ENCODE peak calls at places on chromosomes 1 and 21, in ten cellular contexts. O, X, B, C, P, F, G, V, M and J are unnamed samples.

GRCh38 chr1:181133441-181133951 is 45.0 kb downstream of the IER5 start:
- DNase-seq in G (no peak), F (no peak), X (no peak), P (no peak), M (no peak), O (peak), C (no peak), V (peak), B (no peak), J (peak)

GRCh38 chr21:27149034-27149433 is 182.1 kb upstream of the ADAMTS5 start:
- DNase-seq in X (peak), V (no peak), P (no peak), C (no peak), F (peak), O (no peak), B (no peak), M (no peak), G (no peak), J (no peak)

GRCh38 chr1:119084651-119085262 is 55.7 kb downstream of the WARS2 start:
- DNase-seq in P (no peak), G (no peak), O (no peak), B (no peak), M (no peak), F (no peak), X (peak), V (no peak), C (no peak), J (no peak)

GRCh38 chr1:226108935-226109828 is 46.7 kb downstream of the H3-3A start:
- DNase-seq in B (no peak), G (no peak), O (no peak), P (no peak), X (peak), F (peak), M (no peak), V (peak), C (no peak), J (peak)

GRCh38 chr21:44850208-44850800 is 23.2 kb downstream of the PTTG1IP start:
- DNase-seq in M (no peak), O (no peak), X (no peak), G (no peak), F (no peak), V (peak), B (no peak), P (no peak), C (no peak), J (peak)

GRCh38 chr1:32014199-32014936 is 700 bp downstream of the KHDRBS1 start:
- DNase-seq in X (peak), O (peak), P (peak), V (peak), M (no peak), C (peak), F (peak), B (no peak), G (peak), J (peak)

GRCh38 chr1:61742620-61743431 is 546 bp downstream of the PATJ start:
- DNase-seq in G (peak), M (no peak), P (peak), X (peak), V (peak), C (peak), O (peak), B (no peak), F (peak), J (peak)

GRCh38 chr1:20343937-20344302 is 53.2 kb downstream of the VWA5B1 start:
- DNase-seq in P (no peak), M (no peak), X (no peak), F (no peak), G (no peak), B (no peak), C (no peak), V (no peak), O (no peak), J (no peak)

GRCh38 chr21:31182231-31183129 is 144.2 kb upstream of the KRTAP19-8 start:
- DNase-seq in C (no peak), O (no peak), M (no peak), G (no peak), B (no peak), P (no peak), V (no peak), X (no peak), F (no peak), J (no peak)

GRCh38 chr1:180646093-180646492 is 14.3 kb downstream of the XPR1 start:
- DNase-seq in V (no peak), G (no peak), P (no peak), B (no peak), M (no peak), X (no peak), C (no peak), O (no peak), F (no peak), J (no peak)

GRCh38 chr1:22406722-22407495 is 44.7 kb upstream of the ZBTB40 start:
- DNase-seq in C (no peak), O (no peak), B (no peak), P (no peak), M (no peak), X (peak), F (no peak), V (no peak), G (no peak), J (no peak)

GRCh38 chr1:37549341-37549740 is 4.8 kb downstream of the SNIP1 start:
- DNase-seq in P (no peak), O (no peak), F (no peak), G (no peak), M (no peak), V (peak), X (no peak), B (no peak), C (no peak), J (no peak)

GRCh38 chr21:36747114-36747814 is 48.3 kb downstream of the SIM2 start:
- DNase-seq in O (no peak), X (no peak), P (no peak), V (no peak), C (peak), G (no peak), F (no peak), M (no peak), B (no peak), J (peak)

GRCh38 chr1:160827418-160827817 is 31.4 kb downstream of the LY9 start:
- DNase-seq in X (peak), V (no peak), C (no peak), M (no peak), G (no peak), P (no peak), F (no peak), O (no peak), B (no peak), J (no peak)

GRCh38 chr1:44810101-44810761 is 1.9 kb downstream of the BTBD19 start:
- DNase-seq in B (no peak), G (no peak), X (peak), M (no peak), F (no peak), P (peak), O (peak), V (peak), C (peak), J (peak)

GRCh38 chr21:27564684-27565280 is 597.9 kb upstream of the ADAMTS5 start:
- DNase-seq in X (peak), B (no peak), M (peak), C (peak), F (peak), G (peak), O (no peak), V (no peak), P (peak), J (no peak)

GRCh38 chr1:20358761-20359263 is 68.1 kb downstream of the VWA5B1 start:
- DNase-seq in C (peak), M (no peak), G (no peak), X (peak), O (peak), B (no peak), F (peak), P (peak), V (no peak), J (peak)

GRCh38 chr1:66476774-66477173 is 57.2 kb upstream of the SGIP1 start:
- DNase-seq in M (no peak), O (no peak), G (no peak), V (no peak), P (no peak), C (no peak), X (peak), B (no peak), F (no peak), J (no peak)

GRCh38 chr1:197614916-197615692 is 160.2 kb downstream of the DENND1B start:
- DNase-seq in G (peak), F (peak), B (no peak), V (no peak), O (peak), P (no peak), X (peak), M (no peak), C (peak), J (no peak)

GRCh38 chr21:31872072-31872451 is 758 bp upstream of the HUNK start:
- DNase-seq in X (no peak), V (no peak), P (no peak), F (no peak), G (no peak), B (no peak), O (no peak), C (no peak), M (no peak), J (no peak)

GRCh38 chr1:2127181-2128145 is 67.1 kb downstream of the FAAP20 start:
- DNase-seq in O (no peak), P (no peak), M (no peak), B (no peak), V (no peak), F (no peak), C (no peak), X (no peak), G (no peak), J (peak)

GRCh38 chr1:9551984-9552383 is 12.7 kb downstream of the SLC25A33 start:
- DNase-seq in M (no peak), O (no peak), F (no peak), G (no peak), P (no peak), V (no peak), C (no peak), X (no peak), B (no peak), J (no peak)

GRCh38 chr21:38120984-38121855 is 135.6 kb upstream of the KCNJ15 start:
- DNase-seq in C (no peak), O (no peak), X (no peak), B (no peak), V (no peak), M (no peak), P (no peak), F (no peak), G (no peak), J (no peak)

GRCh38 chr1:204723131-204723787 is 37.7 kb upstream of the LRRN2 start:
- DNase-seq in X (no peak), P (no peak), F (no peak), C (no peak), V (no peak), O (peak), B (no peak), M (no peak), G (no peak), J (no peak)

GRCh38 chr1:172670791-172671190 is 11.9 kb downstream of the FASLG start:
- DNase-seq in F (no peak), P (no peak), C (no peak), B (no peak), O (no peak), M (no peak), V (no peak), X (no peak), G (no peak), J (no peak)

GRCh38 chr1:161081151-161081405 is 8.3 kb downstream of the NECTIN4 start:
- DNase-seq in F (no peak), X (peak), G (no peak), M (no peak), C (no peak), B (no peak), P (no peak), O (no peak), V (no peak), J (no peak)

GRCh38 chr1:3323021-3323790 is 131.3 kb upstream of the ARHGEF16 start:
- DNase-seq in V (no peak), B (no peak), P (peak), X (no peak), O (peak), C (no peak), M (no peak), F (no peak), G (peak), J (no peak)

GRCh38 chr1:93672069-93672468 is 9.6 kb downstream of the BCAR3 start:
- DNase-seq in B (no peak), F (peak), P (peak), V (peak), O (peak), G (no peak), X (peak), C (peak), M (no peak), J (no peak)

GRCh38 chr1:163826500-163826899 is 504.7 kb downstream of the NUF2 start:
- DNase-seq in O (no peak), P (no peak), X (no peak), V (no peak), F (no peak), B (no peak), C (no peak), M (no peak), G (no peak), J (no peak)

GRCh38 chr1:1079408-1080121 is 5.5 kb upstream of the RNF223 start:
- DNase-seq in F (peak), C (peak), O (peak), G (peak), P (peak), X (peak), B (peak), V (peak), M (peak), J (peak)

GRCh38 chr1:228008391-228009115 is 1.8 kb downstream of the WNT3A start:
- DNase-seq in C (no peak), X (no peak), F (no peak), M (no peak), P (no peak), G (peak), V (peak), B (no peak), O (peak), J (peak)

GRCh38 chr21:24781146-24781545 is 826.1 kb downstream of the MRPL39 start:
- DNase-seq in O (peak), M (no peak), X (no peak), P (no peak), V (no peak), B (no peak), G (no peak), F (no peak), C (no peak), J (no peak)

GRCh38 chr1:156963621-156964020 is 43.2 kb downstream of the LRRC71 start:
- DNase-seq in B (no peak), V (no peak), M (no peak), P (no peak), G (no peak), X (peak), C (no peak), F (no peak), O (peak), J (no peak)

GRCh38 chr1:116826818-116827606 is 72.8 kb downstream of the CD2 start:
- DNase-seq in C (peak), P (peak), M (peak), G (no peak), O (peak), F (no peak), X (no peak), B (no peak), V (no peak), J (no peak)

GRCh38 chr1:77624102-77624501 is 58.4 kb downstream of the ZZZ3 start:
- DNase-seq in P (no peak), C (no peak), O (no peak), V (no peak), B (no peak), F (no peak), G (no peak), X (no peak), M (no peak), J (no peak)

GRCh38 chr1:45960930-45961715 is 157.7 kb downstream of the MAST2 start:
- DNase-seq in M (no peak), P (no peak), F (no peak), G (no peak), O (no peak), V (no peak), B (no peak), X (no peak), C (no peak), J (no peak)

GRCh38 chr1:229372251-229372650 is 29.4 kb upstream of the CCSAP start:
- DNase-seq in C (no peak), O (no peak), P (no peak), V (no peak), M (no peak), F (no peak), B (no peak), G (no peak), X (no peak), J (no peak)